ENCODE peak calls at places on chromosomes 6 and 20, in six cellular contexts. One of them, this sample, is unnamed.

GRCh38 chr20:24961384-24962181 is 12.5 kb downstream of the CST7 start:
- DNase-seq in GM12892: no peak
- DNase-seq in H1: no peak
- DNase-seq in GM12878: no peak
- DNase-seq in K562: no peak
- DNase-seq in HepG2: no peak
- DNase-seq in this sample: no peak

GRCh38 chr20:64166712-64167615 is 2.7 kb downstream of the MYT1 start:
- DNase-seq in GM12892: no peak
- DNase-seq in H1: no peak
- DNase-seq in GM12878: no peak
- DNase-seq in K562: no peak
- DNase-seq in HepG2: no peak
- DNase-seq in this sample: no peak

GRCh38 chr6:104682722-104683643 is 176.7 kb downstream of the HACE1 start:
- DNase-seq in GM12892: peak
- DNase-seq in H1: peak
- DNase-seq in GM12878: no peak
- DNase-seq in K562: peak
- DNase-seq in HepG2: peak
- DNase-seq in this sample: peak

GRCh38 chr6:75467906-75468460 is 25.6 kb downstream of the FILIP1 start:
- DNase-seq in GM12892: no peak
- DNase-seq in H1: peak
- DNase-seq in GM12878: no peak
- DNase-seq in K562: no peak
- DNase-seq in HepG2: no peak
- DNase-seq in this sample: no peak

GRCh38 chr6:110664933-110665332 is 150.3 kb downstream of the CDK19 start:
- DNase-seq in GM12892: no peak
- DNase-seq in H1: no peak
- DNase-seq in GM12878: no peak
- DNase-seq in K562: no peak
- DNase-seq in HepG2: no peak
- DNase-seq in this sample: no peak

GRCh38 chr20:63002511-63002910 is 4.3 kb downstream of the BHLHE23 start:
- DNase-seq in GM12892: no peak
- DNase-seq in H1: no peak
- DNase-seq in GM12878: no peak
- DNase-seq in K562: no peak
- DNase-seq in HepG2: no peak
- DNase-seq in this sample: no peak

GRCh38 chr6:168198302-168199180 is 119.5 kb upstream of the FRMD1 start:
- DNase-seq in GM12892: no peak
- DNase-seq in H1: no peak
- DNase-seq in GM12878: no peak
- DNase-seq in K562: no peak
- DNase-seq in HepG2: no peak
- DNase-seq in this sample: no peak

GRCh38 chr20:56689852-56690485 is 60.9 kb downstream of the TFAP2C start:
- DNase-seq in GM12892: no peak
- DNase-seq in H1: no peak
- DNase-seq in GM12878: no peak
- DNase-seq in K562: no peak
- DNase-seq in HepG2: no peak
- DNase-seq in this sample: no peak

GRCh38 chr6:161482517-161482903 is 208.6 kb upstream of the AGPAT4 start:
- DNase-seq in GM12892: no peak
- DNase-seq in H1: no peak
- DNase-seq in GM12878: no peak
- DNase-seq in K562: no peak
- DNase-seq in HepG2: no peak
- DNase-seq in this sample: no peak

GRCh38 chr6:128076843-128077242 is 176.0 kb upstream of the THEMIS start:
- DNase-seq in GM12892: no peak
- DNase-seq in H1: no peak
- DNase-seq in GM12878: no peak
- DNase-seq in K562: no peak
- DNase-seq in HepG2: no peak
- DNase-seq in this sample: no peak

GRCh38 chr6:165721349-165721748 is 58.3 kb upstream of the PDE10A start:
- DNase-seq in GM12892: no peak
- DNase-seq in H1: no peak
- DNase-seq in GM12878: no peak
- DNase-seq in K562: no peak
- DNase-seq in HepG2: no peak
- DNase-seq in this sample: no peak

GRCh38 chr6:134516582-134516981 is 198.7 kb upstream of the SGK1 start:
- DNase-seq in GM12892: no peak
- DNase-seq in H1: no peak
- DNase-seq in GM12878: no peak
- DNase-seq in K562: no peak
- DNase-seq in HepG2: no peak
- DNase-seq in this sample: no peak

GRCh38 chr6:22146581-22147468 is 150.0 kb downstream of the PRL start:
- DNase-seq in GM12892: no peak
- DNase-seq in H1: no peak
- DNase-seq in GM12878: no peak
- DNase-seq in K562: no peak
- DNase-seq in HepG2: no peak
- DNase-seq in this sample: no peak

GRCh38 chr6:77813090-77813489 is 160.3 kb downstream of the MEI4 start:
- DNase-seq in GM12892: no peak
- DNase-seq in H1: no peak
- DNase-seq in GM12878: no peak
- DNase-seq in K562: no peak
- DNase-seq in HepG2: no peak
- DNase-seq in this sample: no peak

GRCh38 chr20:31975874-31976273 is 7.9 kb downstream of the XKR7 start:
- DNase-seq in GM12892: no peak
- DNase-seq in H1: no peak
- DNase-seq in GM12878: no peak
- DNase-seq in K562: no peak
- DNase-seq in HepG2: no peak
- DNase-seq in this sample: no peak

GRCh38 chr20:31977080-31977479 is 9.1 kb downstream of the XKR7 start:
- DNase-seq in GM12892: no peak
- DNase-seq in H1: no peak
- DNase-seq in GM12878: no peak
- DNase-seq in K562: no peak
- DNase-seq in HepG2: no peak
- DNase-seq in this sample: no peak

GRCh38 chr20:31972481-31973386 is 4.8 kb downstream of the XKR7 start:
- DNase-seq in GM12892: no peak
- DNase-seq in H1: no peak
- DNase-seq in GM12878: no peak
- DNase-seq in K562: no peak
- DNase-seq in HepG2: no peak
- DNase-seq in this sample: no peak

GRCh38 chr20:31974296-31974695 is 6.3 kb downstream of the XKR7 start:
- DNase-seq in GM12892: no peak
- DNase-seq in H1: no peak
- DNase-seq in GM12878: no peak
- DNase-seq in K562: no peak
- DNase-seq in HepG2: no peak
- DNase-seq in this sample: no peak

DNA sequence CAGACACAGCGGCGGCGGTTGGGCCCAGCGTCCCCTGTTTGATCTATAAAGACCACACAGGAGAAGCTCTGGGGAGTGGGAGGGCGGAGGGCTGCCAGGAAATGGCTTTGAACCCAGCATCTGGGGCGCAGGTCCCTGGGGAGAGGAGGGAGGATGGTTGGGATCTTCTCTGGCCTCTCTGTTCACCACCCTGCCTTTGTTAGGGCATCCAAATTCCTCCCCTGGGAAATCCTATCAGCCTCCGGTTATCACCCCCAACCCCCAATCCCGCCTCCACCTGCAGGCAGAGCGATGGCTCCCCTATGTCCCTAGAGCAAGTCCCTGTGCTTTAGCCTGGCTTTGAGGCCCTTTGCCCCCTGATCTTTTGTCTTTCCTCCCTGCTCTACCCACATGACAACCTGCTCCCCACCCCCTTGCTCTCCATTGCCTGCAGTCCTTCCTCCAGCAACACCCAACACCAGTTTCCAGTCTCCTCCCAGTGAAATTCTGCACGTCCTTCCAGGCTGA is 7.1 kb downstream of the XKR7 start:
- DNase-seq in GM12892: no peak
- DNase-seq in H1: peak
- DNase-seq in GM12878: no peak
- DNase-seq in K562: no peak
- DNase-seq in HepG2: no peak
- DNase-seq in this sample: no peak
- TF ChIP-seq POLR2AphosphoS5 in GM12892: no peak
- TF ChIP-seq POLR2AphosphoS5 in H1: peak
- TF ChIP-seq POLR2AphosphoS5 in GM12878: no peak
- TF ChIP-seq POLR2AphosphoS5 in K562: no peak
- TF ChIP-seq POLR2AphosphoS5 in HepG2: no peak
- TF ChIP-seq POLR2AphosphoS5 in this sample: no peak

GRCh38 chr6:147192278-147192911 is 11.8 kb upstream of the STXBP5 start:
- DNase-seq in GM12892: no peak
- DNase-seq in H1: no peak
- DNase-seq in GM12878: no peak
- DNase-seq in K562: no peak
- DNase-seq in HepG2: peak
- DNase-seq in this sample: no peak

GRCh38 chr6:147195510-147195909 is 8.7 kb upstream of the STXBP5 start:
- DNase-seq in GM12892: no peak
- DNase-seq in H1: no peak
- DNase-seq in GM12878: no peak
- DNase-seq in K562: no peak
- DNase-seq in HepG2: no peak
- DNase-seq in this sample: no peak

GRCh38 chr6:147194652-147195403 is 9.4 kb upstream of the STXBP5 start:
- DNase-seq in GM12892: no peak
- DNase-seq in H1: no peak
- DNase-seq in GM12878: no peak
- DNase-seq in K562: no peak
- DNase-seq in HepG2: no peak
- DNase-seq in this sample: no peak

GRCh38 chr6:147195987-147196386 is 8.2 kb upstream of the STXBP5 start:
- DNase-seq in GM12892: no peak
- DNase-seq in H1: no peak
- DNase-seq in GM12878: no peak
- DNase-seq in K562: no peak
- DNase-seq in HepG2: no peak
- DNase-seq in this sample: no peak

GRCh38 chr6:147190556-147190955 is 13.7 kb upstream of the STXBP5 start:
- DNase-seq in GM12892: no peak
- DNase-seq in H1: no peak
- DNase-seq in GM12878: no peak
- DNase-seq in K562: no peak
- DNase-seq in HepG2: no peak
- DNase-seq in this sample: no peak
- TF ChIP-seq TAF1 in GM12892: no peak
- TF ChIP-seq TAF1 in H1: no peak
- TF ChIP-seq TAF1 in GM12878: no peak
- TF ChIP-seq TAF1 in K562: no peak
- TF ChIP-seq TAF1 in HepG2: no peak
- TF ChIP-seq TAF1 in this sample: no peak

GRCh38 chr6:42147138-42147562 is 4.7 kb upstream of the C6orf132 start:
- DNase-seq in GM12892: no peak
- DNase-seq in H1: no peak
- DNase-seq in GM12878: no peak
- DNase-seq in K562: no peak
- DNase-seq in HepG2: no peak
- DNase-seq in this sample: no peak
- TF ChIP-seq POLR2A in GM12892: no peak
- TF ChIP-seq POLR2A in H1: no peak
- TF ChIP-seq POLR2A in GM12878: no peak
- TF ChIP-seq POLR2A in K562: no peak
- TF ChIP-seq POLR2A in HepG2: no peak
- TF ChIP-seq POLR2A in this sample: no peak

GRCh38 chr6:163149535-163149848 is 265.0 kb upstream of the QKI start:
- DNase-seq in GM12892: no peak
- DNase-seq in H1: no peak
- DNase-seq in GM12878: no peak
- DNase-seq in K562: no peak
- DNase-seq in HepG2: no peak
- DNase-seq in this sample: no peak
- TF ChIP-seq POLR2AphosphoS5 in GM12892: no peak
- TF ChIP-seq POLR2AphosphoS5 in H1: no peak
- TF ChIP-seq POLR2AphosphoS5 in GM12878: no peak
- TF ChIP-seq POLR2AphosphoS5 in K562: no peak
- TF ChIP-seq POLR2AphosphoS5 in HepG2: no peak
- TF ChIP-seq POLR2AphosphoS5 in this sample: no peak

GRCh38 chr6:91782789-91783188 is 1195.9 kb upstream of the MAP3K7 start:
- DNase-seq in GM12892: no peak
- DNase-seq in H1: no peak
- DNase-seq in GM12878: no peak
- DNase-seq in K562: no peak
- DNase-seq in HepG2: no peak
- DNase-seq in this sample: no peak
- TF ChIP-seq TAF1 in GM12892: no peak
- TF ChIP-seq TAF1 in H1: no peak
- TF ChIP-seq TAF1 in GM12878: no peak
- TF ChIP-seq TAF1 in K562: no peak
- TF ChIP-seq TAF1 in HepG2: no peak
- TF ChIP-seq TAF1 in this sample: no peak

DNA sequence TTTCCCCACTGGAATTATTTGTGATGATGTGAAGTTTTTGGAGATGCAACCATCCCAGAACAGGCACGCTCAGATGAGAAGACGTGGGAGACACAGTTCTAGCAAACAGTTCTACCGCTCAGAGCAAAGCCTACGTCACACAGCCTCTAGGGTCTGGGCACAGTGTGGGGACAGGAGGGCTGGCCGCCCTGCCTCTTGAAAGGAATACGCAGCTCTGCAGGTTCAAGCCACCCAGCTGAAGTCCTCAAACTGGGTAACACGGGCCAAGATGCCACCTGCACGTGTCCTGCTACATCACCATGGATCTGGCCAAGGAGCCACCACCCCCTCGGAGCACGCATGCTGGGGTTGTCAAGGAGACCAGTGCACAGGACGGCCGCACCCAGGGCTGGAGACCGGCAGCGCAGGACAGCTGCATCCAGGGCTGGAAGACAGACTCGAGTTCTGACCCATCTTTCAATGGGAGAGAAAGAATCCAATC is 75.0 kb downstream of the NOL4L start:
- DNase-seq in GM12892: no peak
- DNase-seq in H1: no peak
- DNase-seq in GM12878: no peak
- DNase-seq in K562: no peak
- DNase-seq in HepG2: no peak
- DNase-seq in this sample: no peak
- TF ChIP-seq POLR2A in GM12892: no peak
- TF ChIP-seq POLR2A in H1: no peak
- TF ChIP-seq POLR2A in GM12878: no peak
- TF ChIP-seq POLR2A in K562: no peak
- TF ChIP-seq POLR2A in HepG2: no peak
- TF ChIP-seq POLR2A in this sample: no peak

GRCh38 chr6:11442495-11442894 is 95.1 kb upstream of the TMEM170B start:
- DNase-seq in GM12892: no peak
- DNase-seq in H1: no peak
- DNase-seq in GM12878: no peak
- DNase-seq in K562: no peak
- DNase-seq in HepG2: no peak
- DNase-seq in this sample: no peak
- TF ChIP-seq POLR2AphosphoS5 in GM12892: no peak
- TF ChIP-seq POLR2AphosphoS5 in H1: no peak
- TF ChIP-seq POLR2AphosphoS5 in GM12878: no peak
- TF ChIP-seq POLR2AphosphoS5 in K562: no peak
- TF ChIP-seq POLR2AphosphoS5 in HepG2: no peak
- TF ChIP-seq POLR2AphosphoS5 in this sample: no peak

This sample was measured in GM12891.